ENCODE peak calls at places on chromosomes 1 and 21, in nine cellular contexts. W, L, Y, G, Z, D, R, C and A are unnamed samples.

GRCh38 chr1:147549526-147549925 is 8.2 kb downstream of the BCL9 start:
- DNase-seq in W (no peak), Y (no peak), G (no peak), Z (no peak), R (no peak), D (no peak), C (no peak), L (peak), A (no peak)

GRCh38 chr1:174352117-174352516 is 95.6 kb upstream of the GPR52 start:
- DNase-seq in G (no peak), W (no peak), R (no peak), L (no peak), C (no peak), Z (no peak), Y (no peak), D (no peak), A (no peak)

GRCh38 chr1:10171105-10171767 is 39.1 kb upstream of the KIF1B start:
- DNase-seq in D (no peak), Z (no peak), W (no peak), Y (no peak), C (no peak), L (no peak), R (no peak), G (no peak), A (no peak)

GRCh38 chr1:75985827-75986226 is 53.6 kb upstream of the ASB17 start:
- DNase-seq in C (peak), L (no peak), R (no peak), Z (no peak), W (no peak), Y (no peak), D (no peak), G (no peak), A (no peak)

GRCh38 chr1:216221260-216221700 is 202.0 kb downstream of the USH2A start:
- DNase-seq in Z (peak), D (no peak), C (peak), W (peak), R (no peak), G (no peak), Y (no peak), L (no peak), A (peak)

GRCh38 chr21:26490771-26491170 is 82.3 kb downstream of the CYYR1 start:
- DNase-seq in W (no peak), L (no peak), G (no peak), Z (peak), D (no peak), R (no peak), C (no peak), Y (no peak), A (no peak)

GRCh38 chr1:41955461-41956159 is 36.9 kb upstream of the HIVEP3 start:
- DNase-seq in W (no peak), R (no peak), L (peak), Z (peak), G (no peak), D (no peak), C (peak), Y (no peak), A (no peak)

GRCh38 chr1:16915627-16915973 is 6.1 kb upstream of the CROCC start:
- DNase-seq in Z (no peak), Y (no peak), D (no peak), R (no peak), W (no peak), C (no peak), L (no peak), G (no peak), A (peak)

GRCh38 chr1:218330043-218330623 is 15.0 kb upstream of the TGFB2 start:
- DNase-seq in G (no peak), Z (peak), Y (no peak), R (no peak), D (no peak), L (no peak), C (peak), W (no peak), A (peak)

GRCh38 chr1:63624911-63625310 is 31.7 kb downstream of the PGM1 start:
- DNase-seq in W (no peak), D (no peak), L (no peak), C (no peak), G (no peak), Y (no peak), Z (peak), R (no peak), A (no peak)

GRCh38 chr1:112284796-112285195 is 111.2 kb upstream of the CTTNBP2NL start:
- DNase-seq in R (no peak), G (no peak), D (no peak), W (no peak), C (no peak), Y (no peak), L (no peak), Z (no peak), A (no peak)

GRCh38 chr1:10818262-10819197 is 22.1 kb upstream of the CASZ1 start:
- DNase-seq in Z (no peak), C (no peak), R (peak), Y (no peak), W (no peak), G (no peak), D (no peak), L (no peak), A (no peak)

GRCh38 chr1:162560303-162561036 is 1.1 kb upstream of the UAP1 start:
- DNase-seq in L (no peak), Z (no peak), R (no peak), G (no peak), C (no peak), D (no peak), W (no peak), Y (no peak), A (peak)

GRCh38 chr1:223052931-223053330 is 90.1 kb downstream of the TLR5 start:
- DNase-seq in W (no peak), Y (no peak), L (no peak), R (no peak), C (no peak), D (no peak), Z (no peak), G (no peak), A (no peak)

GRCh38 chr1:9612162-9612845 is 23.6 kb downstream of the TMEM201 start:
- DNase-seq in W (no peak), G (no peak), R (no peak), Y (no peak), D (no peak), Z (no peak), L (no peak), C (no peak), A (no peak)

GRCh38 chr1:67708606-67709005 is 23.6 kb downstream of the GADD45A start:
- DNase-seq in L (no peak), D (no peak), G (no peak), C (no peak), R (no peak), W (no peak), Y (no peak), Z (no peak), A (no peak)

GRCh38 chr21:42395302-42395701 is 550 bp downstream of the TMPRSS3 start:
- DNase-seq in C (no peak), G (no peak), D (no peak), Z (no peak), R (no peak), Y (no peak), L (no peak), W (no peak), A (no peak)

GRCh38 chr1:116261227-116261626 is 111.8 kb upstream of the ATP1A1 start:
- DNase-seq in D (no peak), G (no peak), Z (no peak), L (no peak), Y (no peak), W (no peak), R (no peak), C (no peak), A (no peak)